ENCODE peak calls at places on chromosomes 1 and 21, in four cellular contexts. One of them, this sample, is unnamed.

GRCh38 chr1:165240486-165240885 is 116.0 kb downstream of the LMX1A start:
- DNase-seq in D341Med: no peak
- DNase-seq in colonic mucosa: no peak
- DNase-seq in OCI-LY7: no peak
- DNase-seq in this sample: no peak

GRCh38 chr1:64124751-64125445 is 78.5 kb upstream of the UBE2U start:
- DNase-seq in D341Med: no peak
- DNase-seq in colonic mucosa: no peak
- DNase-seq in OCI-LY7: no peak
- DNase-seq in this sample: no peak

GRCh38 chr1:247415423-247416361 is at the start of gene NLRP3:
- DNase-seq in D341Med: no peak
- DNase-seq in colonic mucosa: no peak
- DNase-seq in OCI-LY7: peak; percentile 20
- DNase-seq in this sample: no peak

GRCh38 chr1:161258439-161259386 is at the start of gene PCP4L1:
- DNase-seq in D341Med: no peak
- DNase-seq in colonic mucosa: peak; percentile 55
- DNase-seq in OCI-LY7: no peak
- DNase-seq in this sample: no peak

GRCh38 chr1:152517237-152517811 is 3.0 kb downstream of the CRCT1 start:
- DNase-seq in D341Med: no peak
- DNase-seq in colonic mucosa: no peak
- DNase-seq in OCI-LY7: no peak
- DNase-seq in this sample: no peak

GRCh38 chr1:156601892-156602291 is 613 bp upstream of the GPATCH4 start:
- DNase-seq in D341Med: no peak
- DNase-seq in colonic mucosa: no peak
- DNase-seq in OCI-LY7: peak; percentile 58
- DNase-seq in this sample: peak; percentile 75

GRCh38 chr1:232378266-232379041 is 251.5 kb downstream of the SIPA1L2 start:
- DNase-seq in D341Med: no peak
- DNase-seq in colonic mucosa: no peak
- DNase-seq in OCI-LY7: no peak
- DNase-seq in this sample: no peak

GRCh38 chr1:9222846-9223625 is 11.5 kb upstream of the H6PD start:
- DNase-seq in D341Med: no peak
- DNase-seq in colonic mucosa: no peak
- DNase-seq in OCI-LY7: no peak
- DNase-seq in this sample: no peak

GRCh38 chr1:154998818-154999650 is 3.6 kb upstream of the ZBTB7B start:
- DNase-seq in D341Med: peak; percentile 85
- DNase-seq in colonic mucosa: peak; percentile 79
- DNase-seq in OCI-LY7: peak; percentile 88
- DNase-seq in this sample: peak; percentile 92

GRCh38 chr1:63645301-63645700 is 52.1 kb downstream of the PGM1 start:
- DNase-seq in D341Med: no peak
- DNase-seq in colonic mucosa: no peak
- DNase-seq in OCI-LY7: no peak
- DNase-seq in this sample: no peak

GRCh38 chr1:19384113-19384512 is 72.0 kb downstream of the SLC66A1 start:
- DNase-seq in D341Med: no peak
- DNase-seq in colonic mucosa: peak; percentile 44
- DNase-seq in OCI-LY7: no peak
- DNase-seq in this sample: no peak

GRCh38 chr1:160407819-160408801 is 7.7 kb downstream of the VANGL2 start:
- DNase-seq in D341Med: peak; percentile 29
- DNase-seq in colonic mucosa: peak; percentile 69
- DNase-seq in OCI-LY7: no peak
- DNase-seq in this sample: peak; percentile 11

GRCh38 chr1:109214695-109215623 is 1.2 kb downstream of the SARS1 start:
- DNase-seq in D341Med: peak; percentile 72
- DNase-seq in colonic mucosa: peak; percentile 66
- DNase-seq in OCI-LY7: peak; percentile 93
- DNase-seq in this sample: peak; percentile 73

GRCh38 chr1:88982055-88982454 is 10.4 kb downstream of the KYAT3 start:
- DNase-seq in D341Med: no peak
- DNase-seq in colonic mucosa: no peak
- DNase-seq in OCI-LY7: no peak
- DNase-seq in this sample: no peak

GRCh38 chr1:110205156-110205555 is 5.0 kb upstream of the KCNC4 start:
- DNase-seq in D341Med: no peak
- DNase-seq in colonic mucosa: no peak
- DNase-seq in OCI-LY7: no peak
- DNase-seq in this sample: no peak

GRCh38 chr1:84598846-84599741 is 24.9 kb upstream of the CTBS start:
- DNase-seq in D341Med: no peak
- DNase-seq in colonic mucosa: no peak
- DNase-seq in OCI-LY7: peak; percentile 15
- DNase-seq in this sample: peak; percentile 32

GRCh38 chr1:214862421-214862820 is 220.1 kb upstream of the KCNK2 start:
- DNase-seq in D341Med: no peak
- DNase-seq in colonic mucosa: no peak
- DNase-seq in OCI-LY7: no peak
- DNase-seq in this sample: no peak

GRCh38 chr1:58789322-58789856 is 5.5 kb upstream of the JUN start:
- DNase-seq in D341Med: no peak
- DNase-seq in colonic mucosa: no peak
- DNase-seq in OCI-LY7: no peak
- DNase-seq in this sample: no peak

GRCh38 chr1:205147191-205147590 is 25.4 kb upstream of the RBBP5 start:
- DNase-seq in D341Med: no peak
- DNase-seq in colonic mucosa: no peak
- DNase-seq in OCI-LY7: no peak
- DNase-seq in this sample: no peak

GRCh38 chr21:14070968-14071367 is 139.8 kb downstream of the LIPI start:
- DNase-seq in D341Med: no peak
- DNase-seq in colonic mucosa: no peak
- DNase-seq in OCI-LY7: no peak
- DNase-seq in this sample: no peak

GRCh38 chr1:8439015-8439702 is 121.2 kb downstream of the SLC45A1 start:
- DNase-seq in D341Med: peak; percentile 64
- DNase-seq in colonic mucosa: peak; percentile 74
- DNase-seq in OCI-LY7: peak; percentile 79
- DNase-seq in this sample: peak; percentile 92

GRCh38 chr1:117093091-117093534 is 28.4 kb downstream of the TRIM45 start:
- DNase-seq in D341Med: no peak
- DNase-seq in colonic mucosa: peak; percentile 30
- DNase-seq in OCI-LY7: no peak
- DNase-seq in this sample: no peak

GRCh38 chr1:3283849-3284248 is 170.6 kb upstream of the ARHGEF16 start:
- DNase-seq in D341Med: peak; percentile 65
- DNase-seq in colonic mucosa: peak; percentile 28
- DNase-seq in OCI-LY7: no peak
- DNase-seq in this sample: peak; percentile 55

GRCh38 chr1:57278558-57278957 is 145.3 kb downstream of the DAB1 start:
- DNase-seq in D341Med: no peak
- DNase-seq in colonic mucosa: no peak
- DNase-seq in OCI-LY7: no peak
- DNase-seq in this sample: no peak

GRCh38 chr1:116415699-116416533 is 42.9 kb downstream of the ATP1A1 start:
- DNase-seq in D341Med: no peak
- DNase-seq in colonic mucosa: peak; percentile 15
- DNase-seq in OCI-LY7: no peak
- DNase-seq in this sample: peak; percentile 71

GRCh38 chr21:45979651-45980050 is 1.9 kb upstream of the COL6A1 start:
- DNase-seq in D341Med: no peak
- DNase-seq in colonic mucosa: no peak
- DNase-seq in OCI-LY7: no peak
- DNase-seq in this sample: no peak

GRCh38 chr1:13782634-13782995 is 82.6 kb downstream of the PRDM2 start:
- DNase-seq in D341Med: no peak
- DNase-seq in colonic mucosa: no peak
- DNase-seq in OCI-LY7: no peak
- DNase-seq in this sample: no peak

GRCh38 chr1:234962340-234962989 is 166.2 kb downstream of the TOMM20 start:
- DNase-seq in D341Med: no peak
- DNase-seq in colonic mucosa: peak; percentile 46
- DNase-seq in OCI-LY7: peak; percentile 73
- DNase-seq in this sample: peak; percentile 73

GRCh38 chr1:185650602-185651230 is 83.5 kb upstream of the HMCN1 start:
- DNase-seq in D341Med: peak; percentile 58
- DNase-seq in colonic mucosa: peak; percentile 73
- DNase-seq in OCI-LY7: no peak
- DNase-seq in this sample: no peak

GRCh38 chr1:166944186-166944967 is 31.0 kb downstream of the ILDR2 start:
- DNase-seq in D341Med: no peak
- DNase-seq in colonic mucosa: no peak
- DNase-seq in OCI-LY7: no peak
- DNase-seq in this sample: peak; percentile 72

GRCh38 chr1:66283583-66284041 is 250.3 kb upstream of the SGIP1 start:
- DNase-seq in D341Med: no peak
- DNase-seq in colonic mucosa: no peak
- DNase-seq in OCI-LY7: no peak
- DNase-seq in this sample: no peak

GRCh38 chr1:13702425-13703127 is 2.6 kb downstream of the PRDM2 start:
- DNase-seq in D341Med: no peak
- DNase-seq in colonic mucosa: no peak
- DNase-seq in OCI-LY7: peak; percentile 81
- DNase-seq in this sample: no peak

This sample was measured in Karpas-422.